ENCODE peak calls at places on chromosomes 16 and 17, in five cellular contexts. H is NCI-H2107; W is activated CD4-positive, alpha-beta T cell treated with anti-CD3 and anti-CD28 coated beads, Interleukin-2, amount 50 U/mL, for 24 hours; F is aorta; Y is prostate gland. B is an unnamed sample.

GRCh38 chr17:27430882-27431491 is 25.3 kb upstream of the KSR1 start:
- DNase-seq in H (no peak), W (no peak), F (peak), Y (no peak), B (peak)

GRCh38 chr17:82003411-82004381 is 19.0 kb downstream of the CENPX start:
- DNase-seq in H (no peak), W (no peak), F (peak), Y (no peak), B (peak)

GRCh38 chr17:44230139-44230695 is 10.7 kb upstream of the UBTF start:
- DNase-seq in H (no peak), W (no peak), F (no peak), Y (no peak), B (no peak)

GRCh38 chr16:11152205-11152604 is 103.8 kb downstream of the SOCS1 start:
- DNase-seq in H (no peak), W (no peak), F (no peak), Y (no peak), B (no peak)

GRCh38 chr16:67001159-67001486 is 12.7 kb downstream of the CES4A start:
- DNase-seq in H (no peak), W (no peak), F (no peak), Y (no peak), B (no peak)

GRCh38 chr17:77527836-77528505 is 387.2 kb downstream of the SEC14L1 start:
- DNase-seq in H (no peak), W (no peak), F (no peak), Y (no peak), B (no peak)

GRCh38 chr17:43171761-43172487 is 910 bp downstream of the NBR1 start:
- DNase-seq in H (no peak), W (no peak), F (peak), Y (peak), B (peak)

GRCh38 chr16:67226295-67226803 is 581 bp upstream of the TMEM208 start:
- DNase-seq in H (no peak), W (no peak), F (no peak), Y (no peak), B (no peak)

GRCh38 chr17:81863833-81864768 is 3.8 kb upstream of the P4HB start:
- DNase-seq in H (no peak), W (no peak), F (no peak), Y (no peak), B (no peak)

GRCh38 chr17:82734987-82735866 is at the start of gene FN3K:
- DNase-seq in H (peak), W (no peak), F (peak), Y (peak), B (no peak)

GRCh38 chr16:27642753-27643152 is 92.8 kb downstream of the KATNIP start:
- DNase-seq in H (no peak), W (no peak), F (no peak), Y (no peak), B (no peak)

GRCh38 chr16:68227850-68228553 is 7.9 kb downstream of the ESRP2 start:
- DNase-seq in H (no peak), W (no peak), F (peak), Y (no peak), B (no peak)

GRCh38 chr16:50146479-50147435 is 6.3 kb upstream of the TENT4B start:
- DNase-seq in H (no peak), W (no peak), F (no peak), Y (no peak), B (no peak)

GRCh38 chr17:42750730-42751356 is 6.0 kb upstream of the EZH1 start:
- DNase-seq in H (no peak), W (no peak), F (no peak), Y (no peak), B (no peak)

GRCh38 chr17:28908640-28909098 is 5.8 kb upstream of the DHRS13 start:
- DNase-seq in H (no peak), W (no peak), F (no peak), Y (no peak), B (peak)

GRCh38 chr17:73542323-73542722 is 101.9 kb downstream of the SDK2 start:
- DNase-seq in H (no peak), W (no peak), F (no peak), Y (no peak), B (no peak)

GRCh38 chr16:66265556-66266133 is 100.8 kb upstream of the CDH5 start:
- DNase-seq in H (no peak), W (no peak), F (no peak), Y (no peak), B (no peak)

GRCh38 chr16:67207857-67208524 is 9.1 kb downstream of the ELMO3 start:
- DNase-seq in H (no peak), W (no peak), F (no peak), Y (no peak), B (no peak)

GRCh38 chr17:5789443-5789842 is 205.1 kb upstream of the NLRP1 start:
- DNase-seq in H (no peak), W (no peak), F (no peak), Y (no peak), B (no peak)

GRCh38 chr17:9240659-9241370 is 219.5 kb downstream of the NTN1 start:
- DNase-seq in H (no peak), W (no peak), F (peak), Y (peak), B (peak)

GRCh38 chr17:17789828-17790672 is 46.7 kb downstream of the SREBF1 start:
- DNase-seq in H (no peak), W (no peak), F (no peak), Y (no peak), B (no peak)

GRCh38 chr17:4522661-4523060 is 24.0 kb downstream of the SPNS2 start:
- DNase-seq in H (no peak), W (no peak), F (no peak), Y (no peak), B (no peak)

GRCh38 chr16:30028438-30029093 is 2.5 kb downstream of the TLCD3B start:
- DNase-seq in H (no peak), W (no peak), F (no peak), Y (no peak), B (no peak)

GRCh38 chr16:30533748-30534367 is 800 bp downstream of the ZNF747 start:
- DNase-seq in H (no peak), W (no peak), F (no peak), Y (no peak), B (no peak)

GRCh38 chr16:11632455-11632921 is 35.8 kb upstream of the SNN start:
- DNase-seq in H (no peak), W (no peak), F (peak), Y (no peak), B (peak)

GRCh38 chr17:75625813-75626486 is 7.3 kb upstream of the SMIM5 start:
- DNase-seq in H (no peak), W (no peak), F (no peak), Y (no peak), B (no peak)

GRCh38 chr16:79053577-79053976 is 547.0 kb downstream of the MAF start:
- DNase-seq in H (no peak), W (no peak), F (no peak), Y (no peak), B (no peak)

GRCh38 chr16:85999778-86000177 is 100.8 kb downstream of the IRF8 start:
- DNase-seq in H (no peak), W (no peak), F (no peak), Y (no peak), B (no peak)

GRCh38 chr16:83826146-83826913 is 18.6 kb downstream of the HSBP1 start:
- DNase-seq in H (peak), W (peak), F (peak), Y (peak), B (peak)